ENCODE peak calls at places on chromosomes 13 and 19, in six cellular contexts. X, A, S, C, M and H are unnamed samples. For H3K4me1, the result is how much of the 10 kb centered on the place peaks cover.

GRCh38 chr19:14837391-14837790 is 2.4 kb upstream of the OR7A5 start:
- DNase-seq in X (no peak), A (no peak), S (no peak), C (no peak), M (peak), H (no peak)

GRCh38 chr13:27086599-27087265 is 84.9 kb downstream of the USP12 start:
- DNase-seq in X (no peak), A (no peak), S (no peak), C (no peak), M (no peak), H (no peak)

GRCh38 chr13:21971662-21972635 is 301.1 kb downstream of the FGF9 start:
- DNase-seq in X (no peak), A (no peak), S (no peak), C (no peak), M (no peak), H (no peak)

GRCh38 chr19:32675720-32676185 is at the start of gene RGS9BP:
- DNase-seq in X (peak), A (no peak), S (peak), C (peak), M (peak), H (peak)

GRCh38 chr19:12090807-12091206 is 26.3 kb downstream of the ZNF844 start:
- DNase-seq in X (peak), A (no peak), S (peak), C (peak), M (peak), H (peak)

GRCh38 chr13:98416408-98416807 is 160.5 kb downstream of the STK24 start:
- DNase-seq in X (no peak), A (no peak), S (peak), C (no peak), M (no peak), H (no peak)

GRCh38 chr19:1629256-1629808 is 23.1 kb downstream of the TCF3 start:
- DNase-seq in X (no peak), A (no peak), S (no peak), C (no peak), M (no peak), H (no peak)

GRCh38 chr19:38904463-38905185 is 4.9 kb downstream of the NFKBIB start:
- DNase-seq in X (no peak), A (no peak), S (no peak), C (no peak), M (no peak), H (no peak)

GRCh38 chr13:67204731-67205130 is 25.4 kb downstream of the PCDH9 start:
- DNase-seq in X (no peak), A (no peak), S (no peak), C (no peak), M (no peak), H (no peak)

GRCh38 chr13:67200183-67200582 is 30.0 kb downstream of the PCDH9 start:
- DNase-seq in X (no peak), A (no peak), S (no peak), C (no peak), M (no peak), H (no peak)

GRCh38 chr13:67197704-67198103 is 32.4 kb downstream of the PCDH9 start:
- DNase-seq in X (no peak), A (no peak), S (no peak), C (no peak), M (no peak), H (no peak)

DNA sequence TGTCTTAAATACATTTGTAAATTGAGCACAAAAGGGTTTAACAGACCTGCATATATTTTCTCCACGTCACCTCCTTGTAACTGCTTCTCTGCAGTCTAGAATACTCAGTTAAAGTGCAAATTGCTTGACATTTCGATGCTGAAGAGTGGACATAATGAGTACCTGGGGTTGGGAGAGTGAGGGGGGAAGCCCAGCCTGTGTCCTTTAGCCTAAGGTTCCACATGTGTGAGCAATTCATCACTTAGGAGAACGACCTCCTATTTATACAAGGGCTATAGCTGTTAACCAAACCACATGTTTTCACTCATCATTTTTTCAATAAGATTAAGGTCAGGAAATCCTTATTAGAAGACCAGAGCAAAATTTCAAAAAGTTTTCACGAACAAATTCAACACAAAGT is 29.5 kb downstream of the PCDH9 start:
- DNase-seq in X (no peak), A (no peak), S (no peak), C (no peak), M (no peak), H (no peak)
- H3K27ac ChIP-seq in X (no peak), A (no peak), S (no peak), C (no peak), M (no peak), H (no peak)

DNA sequence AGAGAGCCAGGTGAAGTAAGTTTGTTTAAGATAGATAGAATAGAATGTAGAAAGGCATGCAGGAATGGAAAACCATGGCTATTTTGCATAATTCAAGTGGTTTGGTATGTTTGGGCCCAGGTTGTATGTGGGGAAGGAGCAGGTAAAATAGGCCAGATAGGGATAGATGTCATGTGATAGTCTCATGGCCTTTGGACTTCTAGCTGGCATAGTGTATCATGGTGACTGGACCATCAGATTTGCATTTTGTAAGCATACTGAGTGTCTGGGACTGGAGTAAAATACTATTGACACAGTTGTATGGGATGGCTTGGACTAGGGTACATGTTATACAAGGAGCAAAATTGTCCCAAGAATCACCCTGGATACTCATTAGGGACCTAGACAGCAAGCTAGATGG is 38.9 kb downstream of the COG3 start:
- DNase-seq in X (no peak), A (no peak), S (no peak), C (no peak), M (no peak), H (no peak)
- H3K4me1 ChIP-seq in X (under half), A (under half), S (under half), C (under half), M (under half), H (under half)

GRCh38 chr13:39370554-39370953 is 232.4 kb downstream of the LHFPL6 start:
- DNase-seq in X (no peak), A (no peak), S (no peak), C (no peak), M (no peak), H (no peak)

GRCh38 chr13:39370048-39370447 is 232.9 kb downstream of the LHFPL6 start:
- DNase-seq in X (no peak), A (no peak), S (no peak), C (no peak), M (no peak), H (no peak)

GRCh38 chr13:39374741-39375189 is 228.2 kb downstream of the LHFPL6 start:
- DNase-seq in X (no peak), A (no peak), S (no peak), C (no peak), M (no peak), H (no peak)

GRCh38 chr13:39376088-39376487 is 226.9 kb downstream of the LHFPL6 start:
- DNase-seq in X (no peak), A (no peak), S (no peak), C (no peak), M (no peak), H (no peak)

DNA sequence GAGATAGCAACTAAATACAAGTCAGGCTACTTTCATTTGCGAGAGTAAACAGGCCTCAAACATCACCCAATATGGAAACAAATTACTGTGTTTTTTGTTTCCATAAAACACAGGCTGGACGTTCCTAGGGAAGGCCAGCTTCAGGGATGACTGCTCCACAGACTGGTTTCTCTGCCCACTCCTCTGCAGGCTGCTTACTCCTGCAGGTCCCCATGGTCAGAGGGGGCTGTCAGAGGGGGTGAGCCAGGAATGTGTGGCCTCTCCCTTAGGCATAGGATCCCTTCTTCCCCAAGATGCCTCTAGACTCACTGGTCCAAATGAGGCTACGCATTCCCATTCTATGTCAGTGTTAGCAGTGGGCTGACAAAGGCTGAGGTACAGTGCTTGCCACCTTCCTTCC is 229.9 kb downstream of the LHFPL6 start:
- DNase-seq in X (no peak), A (no peak), S (no peak), C (no peak), M (no peak), H (no peak)
- H3K27ac ChIP-seq in X (no peak), A (no peak), S (no peak), C (no peak), M (no peak), H (no peak)

GRCh38 chr19:6234527-6234926 is 45.2 kb downstream of the MLLT1 start:
- DNase-seq in X (no peak), A (no peak), S (no peak), C (no peak), M (no peak), H (no peak)

GRCh38 chr19:6233051-6233826 is 46.5 kb downstream of the MLLT1 start:
- DNase-seq in X (no peak), A (no peak), S (peak), C (no peak), M (no peak), H (no peak)

GRCh38 chr19:6232567-6232966 is 47.2 kb downstream of the MLLT1 start:
- DNase-seq in X (no peak), A (no peak), S (no peak), C (no peak), M (no peak), H (no peak)

GRCh38 chr19:6235031-6235951 is 44.5 kb downstream of the MLLT1 start:
- DNase-seq in X (no peak), A (no peak), S (no peak), C (no peak), M (no peak), H (no peak)

GRCh38 chr19:6233827-6234511 is 45.8 kb downstream of the MLLT1 start:
- DNase-seq in X (no peak), A (no peak), S (peak), C (no peak), M (no peak), H (no peak)
- H3K4me1 ChIP-seq in X (under half), A (half or more), S (half or more), C (under half), M (under half), H (under half)

GRCh38 chr13:40480915-40481525 is 185.4 kb downstream of the FOXO1 start:
- DNase-seq in X (no peak), A (no peak), S (no peak), C (no peak), M (no peak), H (no peak)

GRCh38 chr13:40480012-40480914 is 186.2 kb downstream of the FOXO1 start:
- DNase-seq in X (no peak), A (no peak), S (no peak), C (no peak), M (no peak), H (no peak)

GRCh38 chr13:40478775-40479174 is 187.7 kb downstream of the FOXO1 start:
- DNase-seq in X (no peak), A (no peak), S (no peak), C (no peak), M (no peak), H (no peak)

GRCh38 chr13:40477623-40478608 is 188.5 kb downstream of the FOXO1 start:
- DNase-seq in X (peak), A (no peak), S (no peak), C (no peak), M (no peak), H (no peak)

DNA sequence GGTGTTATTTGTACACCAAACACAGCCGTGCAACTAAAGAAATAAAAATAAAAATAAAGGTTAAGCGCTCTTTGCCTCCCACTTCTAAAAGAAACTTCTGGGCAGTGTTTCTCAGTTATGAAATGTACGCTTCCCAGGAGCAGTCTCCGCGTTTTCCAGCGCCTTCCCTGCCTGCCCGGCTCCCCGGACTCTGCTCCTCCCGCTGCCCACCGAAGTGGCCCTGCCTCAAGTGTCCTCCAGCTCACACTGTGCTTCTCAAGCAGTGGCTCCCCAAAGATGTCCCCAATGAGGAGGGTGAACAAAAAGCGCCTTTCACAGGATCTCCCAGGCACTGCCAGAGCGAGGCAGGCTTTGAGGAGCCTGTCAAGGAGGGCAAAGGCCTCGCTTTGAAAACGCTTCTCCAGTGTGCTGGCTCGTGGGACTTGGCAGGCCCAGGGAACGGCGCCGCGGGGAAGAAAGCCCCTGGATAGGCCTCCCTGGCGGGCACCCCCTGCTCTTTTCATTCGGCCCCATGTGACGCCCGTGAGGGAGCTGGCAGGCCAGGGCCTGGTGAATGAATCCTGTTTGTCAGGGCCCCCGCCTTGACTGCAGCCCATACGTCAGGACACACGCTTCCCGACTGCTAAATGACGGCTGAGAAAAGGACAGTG is 187.1 kb downstream of the FOXO1 start:
- DNase-seq in X (no peak), A (no peak), S (no peak), C (no peak), M (no peak), H (no peak)
- H3K27ac ChIP-seq in X (no peak), A (no peak), S (no peak), C (no peak), M (no peak), H (no peak)